ENCODE peak calls at places on chromosomes 12 and 14, in five cellular contexts. K, E, Q, W and U are unnamed samples.

GRCh38 chr12:6843118-6843902 is 2.6 kb downstream of the GNB3 start:
- DNase-seq in E (no peak), Q (no peak), K (no peak), W (no peak), U (no peak)

GRCh38 chr14:104136472-104137296 is 1.7 kb upstream of the KIF26A start:
- DNase-seq in W (no peak), K (no peak), E (no peak), Q (no peak), U (peak)

GRCh38 chr12:88310069-88310468 is 168.0 kb downstream of the TMTC3 start:
- DNase-seq in E (peak), K (peak), Q (peak), W (no peak), U (peak)

GRCh38 chr14:37172024-37172869 is at the start of gene SLC25A21:
- DNase-seq in K (peak), E (peak), Q (peak), W (peak), U (peak)

GRCh38 chr14:64137657-64138290 is 156.4 kb downstream of the ESR2 start:
- DNase-seq in Q (peak), K (peak), W (no peak), E (peak), U (peak)

GRCh38 chr14:96793547-96793946 is 3.6 kb upstream of the VRK1 start:
- DNase-seq in E (no peak), Q (no peak), W (no peak), K (no peak), U (no peak)

GRCh38 chr14:93533864-93534263 is 103.1 kb downstream of the UNC79 start:
- DNase-seq in E (no peak), W (no peak), K (no peak), Q (no peak), U (no peak)

GRCh38 chr14:78974691-78975090 is 804.5 kb downstream of the NRXN3 start:
- DNase-seq in W (no peak), E (no peak), K (peak), Q (peak), U (no peak)

GRCh38 chr12:4591180-4591687 is 29.2 kb downstream of the DYRK4 start:
- DNase-seq in W (no peak), Q (no peak), E (no peak), K (no peak), U (no peak)

GRCh38 chr12:13000935-13001724 is 1.1 kb upstream of the HEBP1 start:
- DNase-seq in W (no peak), K (peak), Q (peak), E (peak), U (peak)

GRCh38 chr14:63650336-63650952 is 8.8 kb upstream of the WDR89 start:
- DNase-seq in W (no peak), E (peak), K (peak), Q (peak), U (no peak)

GRCh38 chr12:69897744-69898143 is 72.7 kb downstream of the MYRFL start:
- DNase-seq in E (peak), Q (peak), W (no peak), K (peak), U (peak)

GRCh38 chr12:96177013-96177412 is 17.2 kb upstream of the ELK3 start:
- DNase-seq in W (no peak), E (peak), Q (peak), K (peak), U (peak)
- TF ChIP-seq CTCF in W (no peak), E (no peak), Q (no peak), K (no peak), U (no peak)

DNA sequence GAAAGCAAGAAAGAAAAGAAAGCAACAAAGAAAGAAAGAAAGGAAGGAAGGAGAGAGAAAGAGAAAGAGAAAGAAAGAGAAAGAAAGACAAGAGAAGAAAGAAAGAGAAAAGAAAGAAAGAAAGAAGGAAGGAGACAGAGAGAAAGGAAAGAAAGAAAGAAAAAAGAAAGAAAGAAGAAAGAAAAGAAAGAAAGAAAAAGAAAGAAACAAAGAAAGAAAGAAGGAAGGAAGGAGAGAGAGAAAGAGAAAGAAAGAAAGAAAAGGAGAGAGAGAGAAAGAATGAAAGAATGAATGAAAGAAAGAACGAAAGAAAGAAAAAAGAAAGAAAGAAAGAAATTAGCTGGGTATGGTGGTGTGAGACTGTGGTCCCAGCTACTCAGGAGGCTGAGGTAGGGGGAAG is 400.1 kb upstream of the MDGA2 start:
- DNase-seq in E (no peak), W (no peak), Q (no peak), K (no peak), U (no peak)
- H3K4me3 ChIP-seq in E (no peak), W (no peak), Q (no peak), K (no peak), U (no peak)

GRCh38 chr12:122126713-122127597 is 47.1 kb downstream of the IL31 start:
- DNase-seq in E (no peak), Q (peak), W (no peak), K (no peak), U (no peak)
- TF ChIP-seq CTCF in E (no peak), Q (peak), W (no peak), K (no peak), U (no peak)

GRCh38 chr12:95990136-95990535 is 6.0 kb downstream of the HAL start:
- DNase-seq in K (no peak), Q (no peak), E (no peak), W (no peak), U (no peak)
- H3K4me3 ChIP-seq in K (no peak), Q (no peak), E (no peak), W (no peak), U (no peak)

DNA sequence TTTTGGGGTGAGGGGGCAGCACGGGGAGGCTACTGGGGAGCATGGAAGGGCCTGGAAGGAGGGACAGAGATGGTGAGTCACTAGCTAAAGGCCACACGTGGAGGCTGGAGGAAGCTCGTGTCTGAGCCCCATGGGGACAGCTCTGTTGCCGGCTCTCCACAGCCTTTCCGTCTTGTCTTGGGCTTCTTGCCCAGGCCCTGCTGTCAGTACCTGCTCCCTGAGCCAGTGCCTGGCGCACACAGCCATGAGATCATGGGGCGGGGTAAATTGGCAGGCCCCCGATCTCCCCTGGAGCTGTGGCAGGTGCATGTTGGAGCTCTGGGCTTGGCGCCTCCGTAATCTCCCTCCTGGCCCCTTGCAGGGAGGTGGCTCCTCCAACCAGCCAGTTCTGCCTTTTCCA is 16.1 kb upstream of the KRT80 start:
- DNase-seq in W (no peak), E (peak), Q (peak), K (peak), U (no peak)
- TF ChIP-seq CTCF in W (no peak), E (no peak), Q (no peak), K (no peak), U (no peak)

GRCh38 chr14:95464524-95464923 is 51.9 kb downstream of the SYNE3 start:
- DNase-seq in K (no peak), E (no peak), W (no peak), Q (no peak), U (no peak)

GRCh38 chr14:95463173-95463901 is 53.1 kb downstream of the SYNE3 start:
- DNase-seq in E (no peak), Q (peak), W (no peak), K (no peak), U (no peak)

GRCh38 chr14:95460647-95461478 is 55.6 kb downstream of the SYNE3 start:
- DNase-seq in E (peak), W (no peak), K (peak), Q (peak), U (peak)

GRCh38 chr14:95464103-95464502 is 52.3 kb downstream of the SYNE3 start:
- DNase-seq in Q (no peak), E (no peak), K (no peak), W (no peak), U (no peak)

GRCh38 chr14:95462491-95462890 is 54.0 kb downstream of the SYNE3 start:
- DNase-seq in K (no peak), E (no peak), Q (no peak), W (no peak), U (no peak)
- H3K4me3 ChIP-seq in K (no peak), E (no peak), Q (no peak), W (no peak), U (no peak)

DNA sequence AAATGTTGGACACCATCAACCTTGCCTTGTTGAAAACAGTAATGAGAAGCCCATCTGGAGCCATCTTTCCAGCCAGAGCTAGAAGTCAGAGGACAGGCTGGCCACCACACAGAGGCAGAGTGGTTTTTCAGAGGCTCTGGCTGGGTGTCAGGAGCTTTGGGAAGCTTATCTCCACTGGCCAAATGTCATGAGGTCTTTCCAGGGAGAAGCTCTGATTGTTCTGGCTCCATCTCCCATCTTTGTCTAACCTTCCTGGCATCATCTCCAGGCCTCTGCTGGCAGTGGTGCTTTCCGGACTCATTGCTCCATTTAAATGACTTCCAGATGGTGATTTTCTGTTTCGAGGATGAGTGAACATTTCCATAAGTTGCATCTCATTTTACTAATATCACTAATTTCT is 35.2 kb upstream of the TMTC1 start:
- DNase-seq in E (no peak), W (no peak), Q (peak), K (no peak), U (peak)
- TF ChIP-seq CTCF in E (no peak), W (no peak), Q (no peak), K (no peak), U (no peak)

DNA sequence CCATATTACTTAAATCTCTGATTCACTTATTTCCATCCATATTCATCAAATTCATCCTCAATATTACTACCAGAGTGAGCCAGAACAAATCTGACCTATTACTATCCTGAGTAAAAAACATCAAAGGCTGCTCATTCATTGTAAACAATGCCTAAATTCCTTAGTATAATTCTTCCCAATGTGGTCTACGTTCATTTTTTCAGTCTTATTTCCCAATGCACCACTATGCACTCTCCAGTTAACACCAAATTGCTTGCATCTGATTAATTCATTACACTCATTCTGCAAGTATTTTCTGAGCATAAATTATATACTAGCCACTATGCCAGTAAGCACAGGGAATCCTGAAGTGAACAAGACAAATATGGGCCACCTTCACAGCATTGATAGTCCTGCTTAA is 110.0 kb downstream of the EPS8 start:
- DNase-seq in Q (peak), E (peak), W (no peak), K (peak), U (peak)
- H3K4me3 ChIP-seq in Q (no peak), E (no peak), W (no peak), K (no peak), U (no peak)

GRCh38 chr12:90958995-90959394 is 4.0 kb upstream of the CCER1 start:
- DNase-seq in E (peak), K (peak), W (no peak), Q (peak), U (peak)
- TF ChIP-seq CTCF in E (peak), K (peak), W (no peak), Q (peak), U (peak)